ENCODE peak calls at places on chromosomes 6 and 20, in ten cellular contexts. T is breast epithelium, L is HCT116, F is upper lobe of left lung, B is prostate gland, X is HepG2, P is stomach, G is H1, V is suprapubic skin, Z is spleen. C is an unnamed sample.

GRCh38 chr6:121726596-121726995 is 291.1 kb downstream of the GJA1 start:
- DNase-seq in B (no peak), L (no peak), V (no peak), F (no peak), P (no peak), Z (no peak), X (no peak), G (no peak), T (no peak), C (no peak)

GRCh38 chr20:46004813-46005505 is 3.7 kb upstream of the MMP9 start:
- DNase-seq in Z (peak; percentile 87), X (no peak), G (no peak), F (peak; percentile 77), V (no peak), T (no peak), B (no peak), L (no peak), P (peak; percentile 47), C (no peak)

GRCh38 chr6:30926644-30927043 is 5.3 kb downstream of the SFTA2 start:
- DNase-seq in Z (no peak), G (no peak), F (peak; percentile 92), B (no peak), V (no peak), X (no peak), T (no peak), L (no peak), P (peak; percentile 76), C (no peak)

GRCh38 chr20:63234693-63235398 is 859 bp upstream of the BIRC7 start:
- DNase-seq in F (no peak), X (peak; percentile 60), G (peak; percentile 85), T (no peak), P (peak; percentile 52), B (no peak), V (no peak), L (no peak), Z (no peak), C (no peak)

GRCh38 chr6:24951831-24952299 is 16.1 kb upstream of the RIPOR2 start:
- DNase-seq in L (no peak), P (no peak), X (no peak), F (peak; percentile 72), V (no peak), Z (peak; percentile 78), B (no peak), G (no peak), T (no peak), C (no peak)

GRCh38 chr6:134272365-134272764 is 45.5 kb downstream of the SGK1 start:
- DNase-seq in Z (no peak), L (no peak), X (no peak), B (no peak), V (no peak), P (no peak), T (no peak), G (no peak), F (no peak), C (no peak)

GRCh38 chr6:22327881-22328280 is 31.0 kb upstream of the PRL start:
- DNase-seq in Z (no peak), T (no peak), P (no peak), B (no peak), X (no peak), G (no peak), L (no peak), V (no peak), F (no peak), C (no peak)

GRCh38 chr6:10363911-10364310 is 51.0 kb downstream of the TFAP2A start:
- DNase-seq in V (no peak), B (no peak), X (no peak), Z (no peak), L (no peak), F (no peak), P (no peak), T (no peak), G (no peak), C (no peak)

GRCh38 chr6:146009338-146009737 is 19.5 kb upstream of the GRM1 start:
- DNase-seq in V (no peak), L (no peak), P (no peak), X (no peak), F (no peak), G (no peak), T (no peak), Z (no peak), B (no peak), C (no peak)

GRCh38 chr20:44807051-44807683 is 3.2 kb downstream of the RIMS4 start:
- DNase-seq in G (no peak), L (no peak), V (no peak), Z (no peak), T (no peak), F (no peak), X (no peak), P (no peak), B (no peak), C (no peak)

GRCh38 chr20:4341804-4342560 is 326.6 kb upstream of the RNF24 start:
- DNase-seq in L (no peak), G (no peak), X (no peak), T (no peak), F (no peak), Z (no peak), B (no peak), V (no peak), P (no peak), C (no peak)

GRCh38 chr20:1632228-1632577 is 12.4 kb upstream of the SIRPB1 start:
- DNase-seq in P (no peak), F (no peak), B (no peak), X (no peak), Z (peak; percentile 64), G (no peak), T (no peak), V (no peak), L (no peak), C (no peak)

GRCh38 chr20:53581444-53582311 is 12.0 kb downstream of the ZNF217 start:
- DNase-seq in G (no peak), P (peak; percentile 26), V (no peak), F (peak; percentile 21), X (no peak), Z (peak; percentile 81), L (no peak), T (peak; percentile 48), B (no peak), C (no peak)
- TF ChIP-seq POLR2AphosphoS5 in G (no peak), P (no peak), V (no peak), F (no peak), X (no peak), Z (peak; percentile 36), L (no peak), T (no peak), B (no peak), C (no peak)

GRCh38 chr6:13710552-13711383 is 867 bp downstream of the RANBP9 start:
- DNase-seq in V (peak; percentile 83), X (peak; percentile 67), Z (peak; percentile 93), T (peak; percentile 53), B (peak; percentile 19), P (peak; percentile 60), G (peak; percentile 72), L (no peak), F (peak; percentile 63), C (peak; percentile 33)
- TF ChIP-seq POLR2A in V (no peak), X (peak; percentile 77), Z (no peak), T (no peak), B (no peak), P (no peak), G (no peak), L (no peak), F (peak; percentile 15), C (no peak)

GRCh38 chr6:73779943-73780342 is 83.9 kb downstream of the CD109 start:
- DNase-seq in G (no peak), L (no peak), T (no peak), Z (no peak), X (no peak), V (no peak), B (no peak), F (no peak), P (no peak), C (no peak)

GRCh38 chr6:73769976-73770375 is 74.0 kb downstream of the CD109 start:
- DNase-seq in F (no peak), T (no peak), V (no peak), G (no peak), B (no peak), L (no peak), P (no peak), Z (no peak), X (no peak), C (no peak)

GRCh38 chr6:73768630-73769029 is 72.6 kb downstream of the CD109 start:
- DNase-seq in T (no peak), G (no peak), V (no peak), B (no peak), X (no peak), L (no peak), F (no peak), Z (no peak), P (no peak), C (no peak)

DNA sequence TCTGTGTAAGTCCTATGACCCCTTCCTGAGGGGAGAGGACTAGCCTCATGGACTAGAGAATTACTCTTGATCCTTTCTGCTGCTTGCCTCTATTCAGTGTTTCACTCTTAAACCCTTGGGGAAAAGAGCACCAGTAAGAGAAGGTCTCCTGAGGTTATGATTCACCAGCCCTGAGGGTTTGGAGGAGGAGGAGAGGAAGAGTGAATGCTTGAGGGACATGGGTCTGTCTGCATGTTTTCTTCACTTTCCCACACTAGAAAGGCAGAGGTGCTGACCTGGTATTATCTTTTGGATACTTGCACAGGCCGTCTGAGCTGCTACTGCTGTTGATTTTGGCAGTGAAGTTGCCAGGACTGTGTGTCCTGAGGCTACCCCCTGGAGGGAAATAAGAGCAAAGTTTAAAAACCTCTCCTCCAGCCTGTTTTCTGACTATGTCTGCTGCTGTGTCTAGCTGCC is 78.3 kb downstream of the CD109 start:
- DNase-seq in P (no peak), X (no peak), L (peak; percentile 22), F (no peak), T (no peak), V (no peak), Z (no peak), B (no peak), G (no peak), C (no peak)
- TF ChIP-seq POLR2AphosphoS5 in P (no peak), X (no peak), L (no peak), F (no peak), T (no peak), V (no peak), Z (no peak), B (peak; percentile 15), G (no peak), C (no peak)

DNA sequence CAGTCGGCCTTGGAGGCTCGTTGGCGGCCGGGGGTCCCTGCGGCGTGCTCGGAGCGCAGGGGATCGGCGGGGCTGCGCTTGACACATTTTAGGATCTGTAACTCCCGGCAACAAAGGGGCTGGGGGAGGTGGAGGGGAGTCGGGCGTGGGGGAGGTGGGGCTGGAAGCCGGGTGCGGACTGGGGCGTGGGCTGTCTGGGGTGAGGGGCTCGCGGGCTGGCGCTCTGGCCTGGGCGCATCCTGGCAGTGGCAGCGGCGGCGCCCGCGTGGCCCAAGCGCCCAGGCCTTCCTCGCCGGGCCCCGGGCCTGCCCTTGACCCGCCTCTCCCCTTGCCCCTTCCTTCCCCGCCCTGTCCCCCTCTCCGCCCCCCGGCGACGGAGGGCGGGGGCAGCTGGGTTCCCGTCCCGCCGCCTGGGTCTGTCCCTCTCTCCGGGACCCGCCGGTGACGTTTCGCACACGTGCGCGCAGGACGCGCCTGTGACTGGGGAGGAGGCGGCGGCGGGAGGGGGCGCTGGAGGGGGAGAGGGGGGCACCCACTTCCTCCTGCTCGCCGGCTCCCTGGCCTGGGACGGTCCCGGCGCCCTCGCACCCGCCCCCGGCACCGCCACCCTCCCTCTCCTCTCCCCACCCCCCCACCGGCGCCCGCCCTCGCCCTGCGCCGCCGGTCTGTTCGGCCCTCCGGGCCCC is 1.5 kb downstream of the E2F3 start:
- DNase-seq in P (peak; percentile 84), L (peak; percentile 80), X (peak; percentile 91), V (peak; percentile 89), F (peak; percentile 95), T (peak; percentile 74), Z (peak; percentile 99), G (peak; percentile 89), B (peak; percentile 82), C (peak; percentile 62)
- TF ChIP-seq POLR2A in P (no peak), L (no peak), X (peak; percentile 69), V (no peak), F (peak; percentile 61), T (no peak), Z (no peak), G (peak; percentile 29), B (peak; percentile 45), C (no peak)

GRCh38 chr20:51837876-51838420 is 35.6 kb upstream of the SALL4 start:
- DNase-seq in X (no peak), V (no peak), T (no peak), F (no peak), L (no peak), G (no peak), Z (no peak), P (no peak), B (no peak), C (no peak)
- TF ChIP-seq POLR2AphosphoS5 in X (no peak), V (no peak), T (no peak), F (no peak), L (no peak), G (no peak), Z (no peak), P (no peak), B (no peak), C (no peak)